ENCODE peak calls at places on chromosomes 12 and 14, in ten cellular contexts. U is ELF-1; S is HT1080; V is CD4-positive, CD25-positive, alpha-beta regulatory T cell; X is NCI-H2171 treated with DMSO at 0.1 percent for 48 hours; E is astrocyte of the cerebellum; D is NCI-H2029 treated with DMSO at 0.1 percent for 48 hours; A is activated naive CD4-positive, alpha-beta T cell treated with anti-CD3 and anti-CD28 coated beads for 36 hours; H is H1; M is posterior vena cava. P is an unnamed sample.

GRCh38 chr14:55297611-55298323 is 26.5 kb downstream of the FBXO34 start:
- DNase-seq in U (no peak), H (no peak), E (no peak), S (no peak), A (peak), D (no peak), X (peak), V (peak), M (no peak), P (peak)

GRCh38 chr12:57837779-57838562 is 8.6 kb downstream of the CTDSP2 start:
- DNase-seq in D (peak), A (no peak), E (no peak), U (peak), V (no peak), S (peak), X (no peak), H (no peak), M (no peak), P (peak)

GRCh38 chr12:14999421-15000047 is 26.7 kb downstream of the PDE6H start:
- DNase-seq in H (no peak), S (peak), M (no peak), X (no peak), E (peak), U (no peak), A (no peak), D (no peak), V (no peak), P (peak)

GRCh38 chr12:26374934-26375333 is 179.6 kb downstream of the SSPN start:
- DNase-seq in H (no peak), U (no peak), S (no peak), V (no peak), M (no peak), A (no peak), D (no peak), E (peak), X (peak), P (no peak)

GRCh38 chr12:77615331-77615730 is 215.4 kb upstream of the NAV3 start:
- DNase-seq in U (peak), E (no peak), X (no peak), D (no peak), S (peak), H (no peak), V (no peak), A (no peak), M (no peak), P (peak)

GRCh38 chr14:100286484-100287191 is 19.6 kb downstream of the SLC25A29 start:
- DNase-seq in V (no peak), H (peak), D (no peak), E (no peak), M (peak), U (no peak), S (no peak), X (no peak), A (no peak), P (no peak)

GRCh38 chr14:63773504-63773903 is 45.6 kb upstream of the SGPP1 start:
- DNase-seq in A (no peak), M (no peak), D (no peak), H (no peak), V (no peak), X (peak), S (no peak), E (no peak), U (no peak), P (no peak)

GRCh38 chr14:81819344-81819743 is 285.7 kb upstream of the SEL1L start:
- DNase-seq in S (no peak), D (no peak), A (no peak), M (no peak), U (no peak), H (no peak), E (no peak), X (no peak), V (no peak), P (no peak)

GRCh38 chr14:93977790-93978581 is 1.6 kb upstream of the ASB2 start:
- DNase-seq in E (no peak), V (peak), H (no peak), A (peak), U (no peak), M (no peak), S (no peak), D (no peak), X (no peak), P (no peak)

GRCh38 chr12:68279227-68280054 is 26.0 kb upstream of the IL22 start:
- DNase-seq in S (no peak), U (no peak), X (no peak), A (no peak), D (no peak), V (peak), H (no peak), E (no peak), M (no peak), P (no peak)

GRCh38 chr14:102363182-102363952 is 626 bp downstream of the TECPR2 start:
- DNase-seq in V (peak), H (no peak), E (no peak), X (no peak), M (peak), D (no peak), A (peak), S (peak), U (peak), P (peak)

GRCh38 chr12:53751336-53752191 is at the start of gene CISTR:
- DNase-seq in M (no peak), X (peak), E (no peak), U (no peak), D (no peak), A (peak), V (peak), S (no peak), H (peak), P (no peak)

GRCh38 chr14:54486685-54487084 is 2.1 kb downstream of the GMFB start:
- DNase-seq in E (no peak), A (no peak), X (peak), M (no peak), U (no peak), D (no peak), H (no peak), S (no peak), V (peak), P (no peak)

GRCh38 chr14:29940482-29940881 is 12.8 kb upstream of the PRKD1 start:
- DNase-seq in H (no peak), S (no peak), D (no peak), V (no peak), M (no peak), A (no peak), E (no peak), X (no peak), U (no peak), P (no peak)

GRCh38 chr12:84605988-84606387 is 306.6 kb downstream of the SLC6A15 start:
- DNase-seq in V (no peak), M (no peak), E (no peak), X (no peak), S (no peak), U (no peak), A (no peak), H (no peak), D (no peak), P (no peak)

GRCh38 chr14:91330846-91331245 is 86.3 kb upstream of the GPR68 start:
- DNase-seq in H (no peak), X (no peak), A (no peak), S (no peak), E (no peak), M (no peak), D (no peak), V (peak), U (no peak), P (no peak)

GRCh38 chr12:6664902-6665301 is 2.0 kb upstream of the ING4 start:
- DNase-seq in H (no peak), U (no peak), A (no peak), M (no peak), D (no peak), E (no peak), V (no peak), S (no peak), X (no peak), P (no peak)

GRCh38 chr12:46553266-46553665 is 180.7 kb upstream of the SLC38A2 start:
- DNase-seq in U (no peak), E (no peak), M (no peak), S (peak), H (no peak), X (no peak), V (no peak), A (peak), D (no peak), P (peak)